ENCODE peak calls at places on chromosomes 16 and 17, in ten cellular contexts. One of them, this sample, is unnamed.

GRCh38 chr16:8948831-8949230 is 14.9 kb downstream of the USP7 start:
- DNase-seq in EL: no peak
- DNase-seq in NCI-H345: no peak
- DNase-seq in NCI-H524: no peak
- DNase-seq in stimulated activated CD8-positive, alpha-beta memory T cell treated with anti-CD3 and anti-CD28 coated beads, Interleukin-7, amount 100 ng/mL, for 24 hours: no peak
- DNase-seq in mesendoderm: no peak
- DNase-seq in lower leg skin: no peak
- DNase-seq in epithelial cell of proximal tubule: no peak
- DNase-seq in iPS-NIHi11: no peak
- DNase-seq in GDM1: no peak
- DNase-seq in this sample: no peak

GRCh38 chr16:85061566-85061965 is 34.0 kb downstream of the KIAA0513 start:
- DNase-seq in NCI-H524: no peak
- DNase-seq in mesendoderm: no peak
- DNase-seq in EL: no peak
- DNase-seq in lower leg skin: peak; percentile 43
- DNase-seq in GDM1: no peak
- DNase-seq in NCI-H345: no peak
- DNase-seq in iPS-NIHi11: no peak
- DNase-seq in stimulated activated CD8-positive, alpha-beta memory T cell treated with anti-CD3 and anti-CD28 coated beads, Interleukin-7, amount 100 ng/mL, for 24 hours: no peak
- DNase-seq in epithelial cell of proximal tubule: no peak
- DNase-seq in this sample: no peak

GRCh38 chr16:24552705-24553104 is 13.3 kb downstream of the RBBP6 start:
- DNase-seq in iPS-NIHi11: no peak
- DNase-seq in mesendoderm: no peak
- DNase-seq in stimulated activated CD8-positive, alpha-beta memory T cell treated with anti-CD3 and anti-CD28 coated beads, Interleukin-7, amount 100 ng/mL, for 24 hours: no peak
- DNase-seq in NCI-H345: no peak
- DNase-seq in lower leg skin: no peak
- DNase-seq in EL: no peak
- DNase-seq in NCI-H524: no peak
- DNase-seq in epithelial cell of proximal tubule: no peak
- DNase-seq in GDM1: no peak
- DNase-seq in this sample: no peak

GRCh38 chr16:69711115-69711740 is 15.1 kb downstream of the NQO1 start:
- DNase-seq in epithelial cell of proximal tubule: peak; percentile 44
- DNase-seq in NCI-H524: no peak
- DNase-seq in EL: peak; percentile 68
- DNase-seq in mesendoderm: no peak
- DNase-seq in GDM1: no peak
- DNase-seq in stimulated activated CD8-positive, alpha-beta memory T cell treated with anti-CD3 and anti-CD28 coated beads, Interleukin-7, amount 100 ng/mL, for 24 hours: no peak
- DNase-seq in iPS-NIHi11: peak; percentile 45
- DNase-seq in lower leg skin: peak; percentile 78
- DNase-seq in NCI-H345: no peak
- DNase-seq in this sample: peak; percentile 63

GRCh38 chr16:22141746-22142145 is 20.6 kb upstream of the SDR42E2 start:
- DNase-seq in NCI-H345: no peak
- DNase-seq in epithelial cell of proximal tubule: no peak
- DNase-seq in lower leg skin: no peak
- DNase-seq in mesendoderm: peak; percentile 69
- DNase-seq in EL: peak; percentile 39
- DNase-seq in iPS-NIHi11: peak; percentile 73
- DNase-seq in NCI-H524: no peak
- DNase-seq in stimulated activated CD8-positive, alpha-beta memory T cell treated with anti-CD3 and anti-CD28 coated beads, Interleukin-7, amount 100 ng/mL, for 24 hours: no peak
- DNase-seq in GDM1: no peak
- DNase-seq in this sample: no peak

GRCh38 chr17:76383645-76384221 is 676 bp upstream of the SPHK1 start:
- DNase-seq in epithelial cell of proximal tubule: no peak
- DNase-seq in lower leg skin: no peak
- DNase-seq in NCI-H524: no peak
- DNase-seq in mesendoderm: peak; percentile 78
- DNase-seq in EL: peak; percentile 63
- DNase-seq in iPS-NIHi11: peak; percentile 78
- DNase-seq in stimulated activated CD8-positive, alpha-beta memory T cell treated with anti-CD3 and anti-CD28 coated beads, Interleukin-7, amount 100 ng/mL, for 24 hours: no peak
- DNase-seq in NCI-H345: peak; percentile 13
- DNase-seq in GDM1: peak; percentile 28
- DNase-seq in this sample: no peak

GRCh38 chr17:66354981-66355380 is 52.6 kb downstream of the PRKCA start:
- DNase-seq in lower leg skin: no peak
- DNase-seq in NCI-H345: no peak
- DNase-seq in EL: peak; percentile 84
- DNase-seq in epithelial cell of proximal tubule: no peak
- DNase-seq in stimulated activated CD8-positive, alpha-beta memory T cell treated with anti-CD3 and anti-CD28 coated beads, Interleukin-7, amount 100 ng/mL, for 24 hours: no peak
- DNase-seq in mesendoderm: no peak
- DNase-seq in GDM1: no peak
- DNase-seq in NCI-H524: peak; percentile 19
- DNase-seq in iPS-NIHi11: no peak
- DNase-seq in this sample: no peak

GRCh38 chr16:20740007-20740883 is 1.4 kb downstream of the THUMPD1 start:
- DNase-seq in NCI-H524: peak; percentile 4
- DNase-seq in mesendoderm: peak; percentile 7
- DNase-seq in epithelial cell of proximal tubule: no peak
- DNase-seq in iPS-NIHi11: no peak
- DNase-seq in NCI-H345: no peak
- DNase-seq in EL: peak; percentile 9
- DNase-seq in lower leg skin: no peak
- DNase-seq in stimulated activated CD8-positive, alpha-beta memory T cell treated with anti-CD3 and anti-CD28 coated beads, Interleukin-7, amount 100 ng/mL, for 24 hours: no peak
- DNase-seq in GDM1: no peak
- DNase-seq in this sample: no peak

GRCh38 chr16:88772871-88773811 is 11.9 kb downstream of the PIEZO1 start:
- DNase-seq in NCI-H524: peak; percentile 88
- DNase-seq in lower leg skin: peak; percentile 65
- DNase-seq in NCI-H345: no peak
- DNase-seq in iPS-NIHi11: no peak
- DNase-seq in epithelial cell of proximal tubule: no peak
- DNase-seq in stimulated activated CD8-positive, alpha-beta memory T cell treated with anti-CD3 and anti-CD28 coated beads, Interleukin-7, amount 100 ng/mL, for 24 hours: no peak
- DNase-seq in GDM1: no peak
- DNase-seq in EL: peak; percentile 96
- DNase-seq in mesendoderm: peak; percentile 49
- DNase-seq in this sample: no peak

GRCh38 chr16:46696957-46697356 is 7.5 kb downstream of the ORC6 start:
- DNase-seq in epithelial cell of proximal tubule: no peak
- DNase-seq in GDM1: no peak
- DNase-seq in NCI-H524: no peak
- DNase-seq in mesendoderm: no peak
- DNase-seq in stimulated activated CD8-positive, alpha-beta memory T cell treated with anti-CD3 and anti-CD28 coated beads, Interleukin-7, amount 100 ng/mL, for 24 hours: no peak
- DNase-seq in iPS-NIHi11: no peak
- DNase-seq in lower leg skin: no peak
- DNase-seq in NCI-H345: no peak
- DNase-seq in EL: no peak
- DNase-seq in this sample: no peak

GRCh38 chr17:66814026-66814425 is 20.9 kb upstream of the CACNG5 start:
- DNase-seq in NCI-H345: no peak
- DNase-seq in iPS-NIHi11: no peak
- DNase-seq in epithelial cell of proximal tubule: no peak
- DNase-seq in stimulated activated CD8-positive, alpha-beta memory T cell treated with anti-CD3 and anti-CD28 coated beads, Interleukin-7, amount 100 ng/mL, for 24 hours: no peak
- DNase-seq in lower leg skin: no peak
- DNase-seq in GDM1: no peak
- DNase-seq in NCI-H524: no peak
- DNase-seq in EL: no peak
- DNase-seq in mesendoderm: no peak
- DNase-seq in this sample: no peak

GRCh38 chr16:1884155-1884760 is 12.3 kb upstream of the MEIOB start:
- DNase-seq in iPS-NIHi11: peak; percentile 29
- DNase-seq in mesendoderm: peak; percentile 29
- DNase-seq in NCI-H524: no peak
- DNase-seq in stimulated activated CD8-positive, alpha-beta memory T cell treated with anti-CD3 and anti-CD28 coated beads, Interleukin-7, amount 100 ng/mL, for 24 hours: no peak
- DNase-seq in epithelial cell of proximal tubule: no peak
- DNase-seq in EL: peak; percentile 11
- DNase-seq in NCI-H345: no peak
- DNase-seq in GDM1: no peak
- DNase-seq in lower leg skin: no peak
- DNase-seq in this sample: no peak

GRCh38 chr16:78240459-78241222 is 141.2 kb downstream of the WWOX start:
- DNase-seq in lower leg skin: no peak
- DNase-seq in NCI-H524: no peak
- DNase-seq in GDM1: no peak
- DNase-seq in epithelial cell of proximal tubule: no peak
- DNase-seq in iPS-NIHi11: peak; percentile 27
- DNase-seq in mesendoderm: peak; percentile 82
- DNase-seq in NCI-H345: no peak
- DNase-seq in stimulated activated CD8-positive, alpha-beta memory T cell treated with anti-CD3 and anti-CD28 coated beads, Interleukin-7, amount 100 ng/mL, for 24 hours: no peak
- DNase-seq in EL: no peak
- DNase-seq in this sample: no peak

GRCh38 chr17:6070895-6071511 is 824 bp downstream of the WSCD1 start:
- DNase-seq in stimulated activated CD8-positive, alpha-beta memory T cell treated with anti-CD3 and anti-CD28 coated beads, Interleukin-7, amount 100 ng/mL, for 24 hours: no peak
- DNase-seq in GDM1: no peak
- DNase-seq in mesendoderm: peak; percentile 27
- DNase-seq in epithelial cell of proximal tubule: no peak
- DNase-seq in NCI-H345: peak; percentile 18
- DNase-seq in iPS-NIHi11: peak; percentile 46
- DNase-seq in EL: no peak
- DNase-seq in lower leg skin: no peak
- DNase-seq in NCI-H524: no peak
- DNase-seq in this sample: no peak

GRCh38 chr17:77445908-77446535 is 305.3 kb downstream of the SEC14L1 start:
- DNase-seq in stimulated activated CD8-positive, alpha-beta memory T cell treated with anti-CD3 and anti-CD28 coated beads, Interleukin-7, amount 100 ng/mL, for 24 hours: no peak
- DNase-seq in lower leg skin: no peak
- DNase-seq in NCI-H524: no peak
- DNase-seq in GDM1: no peak
- DNase-seq in NCI-H345: no peak
- DNase-seq in mesendoderm: no peak
- DNase-seq in EL: no peak
- DNase-seq in iPS-NIHi11: no peak
- DNase-seq in epithelial cell of proximal tubule: no peak
- DNase-seq in this sample: no peak

GRCh38 chr17:65530985-65531507 is 30.4 kb downstream of the AXIN2 start:
- DNase-seq in NCI-H345: no peak
- DNase-seq in iPS-NIHi11: peak; percentile 33
- DNase-seq in epithelial cell of proximal tubule: no peak
- DNase-seq in lower leg skin: no peak
- DNase-seq in stimulated activated CD8-positive, alpha-beta memory T cell treated with anti-CD3 and anti-CD28 coated beads, Interleukin-7, amount 100 ng/mL, for 24 hours: no peak
- DNase-seq in EL: peak; percentile 29
- DNase-seq in mesendoderm: peak; percentile 70
- DNase-seq in GDM1: no peak
- DNase-seq in NCI-H524: no peak
- DNase-seq in this sample: no peak

GRCh38 chr17:4945176-4945943 is 3.0 kb downstream of the PFN1 start:
- DNase-seq in NCI-H345: no peak
- DNase-seq in mesendoderm: peak; percentile 86
- DNase-seq in lower leg skin: peak; percentile 88
- DNase-seq in stimulated activated CD8-positive, alpha-beta memory T cell treated with anti-CD3 and anti-CD28 coated beads, Interleukin-7, amount 100 ng/mL, for 24 hours: peak; percentile 68
- DNase-seq in NCI-H524: no peak
- DNase-seq in iPS-NIHi11: no peak
- DNase-seq in EL: peak; percentile 97
- DNase-seq in GDM1: peak; percentile 52
- DNase-seq in epithelial cell of proximal tubule: no peak
- DNase-seq in this sample: no peak

GRCh38 chr17:50027639-50028206 is 28.2 kb upstream of the ITGA3 start:
- DNase-seq in NCI-H524: no peak
- DNase-seq in mesendoderm: peak; percentile 39
- DNase-seq in iPS-NIHi11: no peak
- DNase-seq in NCI-H345: no peak
- DNase-seq in EL: peak; percentile 99
- DNase-seq in stimulated activated CD8-positive, alpha-beta memory T cell treated with anti-CD3 and anti-CD28 coated beads, Interleukin-7, amount 100 ng/mL, for 24 hours: no peak
- DNase-seq in epithelial cell of proximal tubule: peak; percentile 86
- DNase-seq in lower leg skin: peak; percentile 64
- DNase-seq in GDM1: no peak
- DNase-seq in this sample: peak; percentile 94

GRCh38 chr16:85625053-85625452 is 11.9 kb downstream of the GSE1 start:
- DNase-seq in NCI-H345: no peak
- DNase-seq in stimulated activated CD8-positive, alpha-beta memory T cell treated with anti-CD3 and anti-CD28 coated beads, Interleukin-7, amount 100 ng/mL, for 24 hours: no peak
- DNase-seq in mesendoderm: no peak
- DNase-seq in epithelial cell of proximal tubule: no peak
- DNase-seq in EL: no peak
- DNase-seq in lower leg skin: no peak
- DNase-seq in NCI-H524: peak; percentile 96
- DNase-seq in iPS-NIHi11: no peak
- DNase-seq in GDM1: no peak
- DNase-seq in this sample: no peak

GRCh38 chr17:75667825-75668224 is 687 bp downstream of the SAP30BP start:
- DNase-seq in iPS-NIHi11: no peak
- DNase-seq in GDM1: no peak
- DNase-seq in NCI-H345: no peak
- DNase-seq in NCI-H524: no peak
- DNase-seq in lower leg skin: no peak
- DNase-seq in stimulated activated CD8-positive, alpha-beta memory T cell treated with anti-CD3 and anti-CD28 coated beads, Interleukin-7, amount 100 ng/mL, for 24 hours: no peak
- DNase-seq in EL: no peak
- DNase-seq in epithelial cell of proximal tubule: no peak
- DNase-seq in mesendoderm: no peak
- DNase-seq in this sample: no peak

GRCh38 chr16:58028541-58029070 is 3.1 kb downstream of the MMP15 start:
- DNase-seq in lower leg skin: no peak
- DNase-seq in NCI-H345: no peak
- DNase-seq in GDM1: no peak
- DNase-seq in NCI-H524: no peak
- DNase-seq in epithelial cell of proximal tubule: no peak
- DNase-seq in mesendoderm: peak; percentile 46
- DNase-seq in EL: peak; percentile 45
- DNase-seq in iPS-NIHi11: no peak
- DNase-seq in stimulated activated CD8-positive, alpha-beta memory T cell treated with anti-CD3 and anti-CD28 coated beads, Interleukin-7, amount 100 ng/mL, for 24 hours: no peak
- DNase-seq in this sample: no peak

GRCh38 chr17:64387145-64387473 is 3.6 kb downstream of the PECAM1 start:
- DNase-seq in iPS-NIHi11: no peak
- DNase-seq in EL: no peak
- DNase-seq in NCI-H524: no peak
- DNase-seq in lower leg skin: no peak
- DNase-seq in NCI-H345: no peak
- DNase-seq in mesendoderm: no peak
- DNase-seq in GDM1: no peak
- DNase-seq in stimulated activated CD8-positive, alpha-beta memory T cell treated with anti-CD3 and anti-CD28 coated beads, Interleukin-7, amount 100 ng/mL, for 24 hours: no peak
- DNase-seq in epithelial cell of proximal tubule: no peak
- DNase-seq in this sample: no peak

GRCh38 chr17:16818821-16819683 is 129.0 kb downstream of the CCDC144A start:
- DNase-seq in epithelial cell of proximal tubule: no peak
- DNase-seq in NCI-H524: no peak
- DNase-seq in stimulated activated CD8-positive, alpha-beta memory T cell treated with anti-CD3 and anti-CD28 coated beads, Interleukin-7, amount 100 ng/mL, for 24 hours: no peak
- DNase-seq in EL: no peak
- DNase-seq in lower leg skin: no peak
- DNase-seq in mesendoderm: no peak
- DNase-seq in NCI-H345: no peak
- DNase-seq in iPS-NIHi11: no peak
- DNase-seq in GDM1: no peak
- DNase-seq in this sample: no peak

GRCh38 chr16:30112197-30113030 is 923 bp downstream of the GDPD3 start:
- DNase-seq in stimulated activated CD8-positive, alpha-beta memory T cell treated with anti-CD3 and anti-CD28 coated beads, Interleukin-7, amount 100 ng/mL, for 24 hours: peak; percentile 37
- DNase-seq in NCI-H345: peak; percentile 36
- DNase-seq in EL: peak; percentile 45
- DNase-seq in mesendoderm: peak; percentile 74
- DNase-seq in GDM1: peak; percentile 24
- DNase-seq in iPS-NIHi11: peak; percentile 91
- DNase-seq in epithelial cell of proximal tubule: no peak
- DNase-seq in lower leg skin: no peak
- DNase-seq in NCI-H524: no peak
- DNase-seq in this sample: no peak

GRCh38 chr16:67915831-67916723 is 15.6 kb downstream of the CTRL start:
- DNase-seq in stimulated activated CD8-positive, alpha-beta memory T cell treated with anti-CD3 and anti-CD28 coated beads, Interleukin-7, amount 100 ng/mL, for 24 hours: no peak
- DNase-seq in GDM1: no peak
- DNase-seq in EL: no peak
- DNase-seq in epithelial cell of proximal tubule: no peak
- DNase-seq in NCI-H524: no peak
- DNase-seq in mesendoderm: peak; percentile 27
- DNase-seq in NCI-H345: no peak
- DNase-seq in lower leg skin: no peak
- DNase-seq in iPS-NIHi11: no peak
- DNase-seq in this sample: no peak

GRCh38 chr16:72425571-72426341 is 253.8 kb upstream of the PMFBP1 start:
- DNase-seq in stimulated activated CD8-positive, alpha-beta memory T cell treated with anti-CD3 and anti-CD28 coated beads, Interleukin-7, amount 100 ng/mL, for 24 hours: no peak
- DNase-seq in mesendoderm: no peak
- DNase-seq in NCI-H345: peak; percentile 84
- DNase-seq in lower leg skin: no peak
- DNase-seq in EL: no peak
- DNase-seq in NCI-H524: no peak
- DNase-seq in iPS-NIHi11: no peak
- DNase-seq in GDM1: no peak
- DNase-seq in epithelial cell of proximal tubule: no peak
- DNase-seq in this sample: no peak

GRCh38 chr17:36937961-36938565 is 788 bp downstream of the LHX1 start:
- DNase-seq in epithelial cell of proximal tubule: no peak
- DNase-seq in EL: no peak
- DNase-seq in mesendoderm: peak; percentile 70
- DNase-seq in NCI-H345: peak; percentile 22
- DNase-seq in lower leg skin: no peak
- DNase-seq in NCI-H524: no peak
- DNase-seq in stimulated activated CD8-positive, alpha-beta memory T cell treated with anti-CD3 and anti-CD28 coated beads, Interleukin-7, amount 100 ng/mL, for 24 hours: no peak
- DNase-seq in iPS-NIHi11: peak; percentile 47
- DNase-seq in GDM1: no peak
- DNase-seq in this sample: no peak

GRCh38 chr17:30586818-30587595 is 109.8 kb downstream of the GOSR1 start:
- DNase-seq in GDM1: peak; percentile 18
- DNase-seq in NCI-H524: no peak
- DNase-seq in epithelial cell of proximal tubule: no peak
- DNase-seq in NCI-H345: no peak
- DNase-seq in mesendoderm: no peak
- DNase-seq in lower leg skin: no peak
- DNase-seq in stimulated activated CD8-positive, alpha-beta memory T cell treated with anti-CD3 and anti-CD28 coated beads, Interleukin-7, amount 100 ng/mL, for 24 hours: no peak
- DNase-seq in EL: peak; percentile 87
- DNase-seq in iPS-NIHi11: no peak
- DNase-seq in this sample: no peak